ENCODE peak calls at places on chromosomes 5 and 9, in seven cellular contexts. J, N, P, Y, M, V and C are unnamed samples. For H3K36me3, the result is how much of the 10 kb centered on the place peaks cover.

GRCh38 chr5:137843676-137844284 is 23.9 kb upstream of the MYOT start:
- DNase-seq in Y (no peak), J (no peak), V (no peak), M (no peak), P (no peak), N (no peak), C (no peak)

GRCh38 chr5:39650234-39650816 is 225.5 kb upstream of the DAB2 start:
- DNase-seq in P (no peak), V (no peak), M (no peak), J (no peak), N (no peak), Y (no peak), C (no peak)

GRCh38 chr9:33797837-33798236 is 2.5 kb downstream of the PRSS3 start:
- DNase-seq in J (no peak), V (no peak), N (no peak), Y (no peak), M (no peak), P (no peak), C (no peak)

GRCh38 chr9:118721923-118722322 is 647.3 kb downstream of the BRINP1 start:
- DNase-seq in Y (no peak), J (no peak), N (no peak), P (no peak), V (no peak), M (no peak), C (no peak)

GRCh38 chr5:178288373-178289368 is 56.1 kb upstream of the PHYKPL start:
- DNase-seq in M (peak), P (peak), J (no peak), Y (no peak), V (no peak), N (no peak), C (no peak)

GRCh38 chr5:37090781-37091180 is 158.4 kb downstream of the CPLANE1 start:
- DNase-seq in P (no peak), M (peak), V (no peak), N (no peak), J (no peak), Y (no peak), C (no peak)

GRCh38 chr5:73346878-73347408 is 101.6 kb downstream of the FOXD1 start:
- DNase-seq in M (no peak), Y (no peak), N (no peak), P (no peak), V (no peak), J (no peak), C (no peak)

GRCh38 chr9:102069969-102070368 is 331.5 kb upstream of the GRIN3A start:
- DNase-seq in J (no peak), Y (no peak), N (no peak), M (no peak), V (no peak), P (no peak), C (no peak)

GRCh38 chr9:21831841-21832509 is 29.5 kb downstream of the MTAP start:
- DNase-seq in J (peak), V (no peak), N (no peak), P (no peak), Y (no peak), M (no peak), C (peak)

GRCh38 chr9:78865757-78866156 is 568.8 kb downstream of the PSAT1 start:
- DNase-seq in M (no peak), V (no peak), P (no peak), N (no peak), Y (no peak), J (no peak), C (no peak)

GRCh38 chr9:110116543-110116885 is 91.4 kb downstream of the C9orf152 start:
- DNase-seq in J (no peak), Y (no peak), M (peak), P (no peak), N (no peak), V (no peak), C (peak)

GRCh38 chr5:68838157-68838718 is 255.6 kb upstream of the SLC30A5 start:
- DNase-seq in J (no peak), V (no peak), P (no peak), N (no peak), Y (no peak), M (no peak), C (no peak)

GRCh38 chr5:11234501-11234911 is 473.5 kb upstream of the DAP start:
- DNase-seq in Y (peak), J (no peak), V (no peak), N (no peak), M (no peak), P (no peak), C (no peak)

GRCh38 chr9:130137870-130138653 is 34.1 kb upstream of the NCS1 start:
- DNase-seq in P (peak), J (peak), V (no peak), M (no peak), Y (peak), N (no peak), C (no peak)

GRCh38 chr5:110354341-110354740 is 372.1 kb downstream of the TMEM232 start:
- DNase-seq in V (no peak), P (no peak), N (no peak), M (no peak), J (no peak), Y (no peak), C (no peak)

GRCh38 chr9:133589454-133590227 is 19.5 kb downstream of the FAM163B start:
- DNase-seq in N (no peak), V (no peak), P (peak), Y (no peak), M (no peak), J (no peak), C (no peak)

GRCh38 chr9:112752334-112753110 is 2.0 kb downstream of the SNX30 start:
- DNase-seq in N (no peak), P (no peak), M (no peak), J (no peak), V (no peak), Y (no peak), C (no peak)

GRCh38 chr9:122158202-122158601 is 1.4 kb downstream of the NDUFA8 start:
- DNase-seq in N (peak), V (no peak), Y (peak), M (no peak), J (no peak), P (peak), C (peak)

GRCh38 chr5:86885011-86885410 is 267.3 kb downstream of the COX7C start:
- DNase-seq in J (no peak), Y (no peak), N (no peak), P (no peak), M (no peak), V (no peak), C (no peak)

GRCh38 chr5:5231576-5231975 is 91.4 kb downstream of the ADAMTS16 start:
- DNase-seq in Y (no peak), P (no peak), J (no peak), V (no peak), M (no peak), N (no peak), C (no peak)

GRCh38 chr5:155106221-155106620 is 92.7 kb downstream of the KIF4B start:
- DNase-seq in M (no peak), N (no peak), Y (no peak), V (no peak), J (no peak), P (no peak), C (no peak)

GRCh38 chr9:93810028-93810971 is 144.9 kb downstream of the BARX1 start:
- DNase-seq in N (no peak), J (no peak), M (no peak), V (no peak), P (peak), Y (no peak), C (no peak)

GRCh38 chr5:891117-891836 is 1.3 kb downstream of the BRD9 start:
- DNase-seq in P (peak), J (no peak), Y (no peak), V (no peak), M (no peak), N (peak), C (peak)

GRCh38 chr9:132154925-132155324 is 6.9 kb upstream of the NTNG2 start:
- DNase-seq in M (no peak), P (no peak), N (no peak), J (no peak), Y (no peak), V (no peak), C (no peak)

GRCh38 chr5:67077296-67077695 is 119.3 kb downstream of the CD180 start:
- DNase-seq in N (no peak), M (no peak), V (no peak), P (no peak), Y (no peak), J (no peak), C (no peak)
- H3K36me3 ChIP-seq in N (under half), M (under half), V (under half), P (under half), Y (under half), J (under half), C (under half)

GRCh38 chr5:104800440-104801048 is 1238.0 kb upstream of the NUDT12 start:
- DNase-seq in P (peak), M (no peak), Y (no peak), V (no peak), J (no peak), N (no peak), C (no peak)
- TF ChIP-seq CTCF in P (peak), M (peak), Y (no peak), V (no peak), J (no peak), N (no peak), C (no peak)

DNA sequence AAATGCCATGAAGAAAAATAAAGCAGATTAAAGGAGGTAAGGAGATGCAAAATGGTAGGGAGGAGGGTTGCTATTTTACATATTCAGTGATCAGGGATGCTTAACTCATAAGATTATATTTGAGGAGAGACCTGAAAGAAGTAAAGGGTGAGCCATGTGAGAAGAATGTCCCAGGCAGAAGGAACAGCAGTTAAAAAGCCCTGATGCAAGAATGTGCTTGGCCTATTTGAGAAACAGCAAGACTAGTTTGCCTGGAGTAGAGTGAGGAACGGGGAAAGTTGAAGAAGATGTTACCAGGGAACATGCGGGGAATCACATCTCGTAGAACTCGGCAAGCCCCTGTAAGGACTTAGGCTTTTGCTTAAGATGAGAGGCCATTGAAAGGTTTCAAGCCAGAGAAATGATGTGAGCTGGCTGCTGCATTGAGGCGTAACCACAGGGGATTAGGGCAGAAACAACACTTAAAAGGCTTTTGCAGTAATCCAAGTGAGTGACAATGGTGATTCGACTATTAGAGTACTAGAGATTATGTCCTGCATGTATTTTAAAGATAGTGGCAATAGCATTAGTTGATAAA is 198.7 kb downstream of the VPS13A start:
- DNase-seq in J (no peak), V (no peak), P (peak), Y (no peak), M (no peak), N (no peak), C (peak)
- H3K4me3 ChIP-seq in J (no peak), V (no peak), P (no peak), Y (no peak), M (no peak), N (no peak), C (no peak)

GRCh38 chr5:78633710-78634109 is 14.9 kb downstream of the LHFPL2 start:
- DNase-seq in M (peak), V (no peak), N (no peak), Y (no peak), J (no peak), P (no peak), C (no peak)

GRCh38 chr5:78632467-78632866 is 16.1 kb downstream of the LHFPL2 start:
- DNase-seq in N (no peak), P (no peak), V (no peak), J (no peak), Y (no peak), M (no peak), C (no peak)

GRCh38 chr5:78636682-78637081 is 11.9 kb downstream of the LHFPL2 start:
- DNase-seq in P (no peak), N (no peak), M (no peak), V (no peak), J (no peak), Y (no peak), C (no peak)

GRCh38 chr5:78631931-78632330 is 16.6 kb downstream of the LHFPL2 start:
- DNase-seq in M (peak), Y (no peak), P (no peak), J (no peak), V (no peak), N (no peak), C (no peak)

GRCh38 chr5:78634634-78635033 is 13.9 kb downstream of the LHFPL2 start:
- DNase-seq in N (no peak), J (no peak), M (no peak), P (no peak), Y (no peak), V (no peak), C (peak)
- H3K36me3 ChIP-seq in N (under half), J (under half), M (under half), P (under half), Y (under half), V (under half), C (under half)

GRCh38 chr9:77162366-77162765 is 15.0 kb upstream of the VPS13A start:
- DNase-seq in N (no peak), P (no peak), V (no peak), M (no peak), J (no peak), Y (no peak), C (no peak)

GRCh38 chr9:77158772-77159513 is 18.4 kb upstream of the VPS13A start:
- DNase-seq in V (no peak), M (no peak), J (no peak), P (no peak), N (no peak), Y (no peak), C (no peak)

GRCh38 chr9:77163889-77164288 is 13.4 kb upstream of the VPS13A start:
- DNase-seq in N (no peak), P (no peak), M (no peak), V (no peak), Y (no peak), J (no peak), C (peak)

GRCh38 chr9:77161191-77161590 is 16.1 kb upstream of the VPS13A start:
- DNase-seq in V (no peak), J (no peak), N (no peak), M (no peak), Y (no peak), P (no peak), C (no peak)

GRCh38 chr9:77161966-77162365 is 15.4 kb upstream of the VPS13A start:
- DNase-seq in N (no peak), M (no peak), V (no peak), P (no peak), Y (no peak), J (no peak), C (peak)
- TF ChIP-seq CTCF in N (no peak), M (no peak), V (no peak), P (no peak), Y (no peak), J (no peak), C (no peak)

GRCh38 chr5:132011561-132012384 is at the start of gene ACSL6:
- DNase-seq in P (peak), J (no peak), Y (no peak), V (peak), M (no peak), N (peak), C (no peak)
- H3K4me3 ChIP-seq in P (peak), J (peak), Y (peak), V (peak), M (peak), N (peak), C (peak)

GRCh38 chr5:157808043-157808442 is 50.9 kb downstream of the CLINT1 start:
- DNase-seq in V (no peak), N (no peak), J (no peak), Y (no peak), M (no peak), P (no peak), C (no peak)
- H3K36me3 ChIP-seq in V (half or more), N (half or more), J (under half), Y (under half), M (half or more), P (under half), C (under half)

GRCh38 chr9:135221951-135222631 is 134.6 kb downstream of the OLFM1 start:
- DNase-seq in Y (no peak), N (peak), V (no peak), J (peak), P (peak), M (no peak), C (no peak)
- TF ChIP-seq CTCF in Y (no peak), N (peak), V (no peak), J (no peak), P (peak), M (no peak), C (peak)

GRCh38 chr9:3398232-3398648 is 127.6 kb downstream of the RFX3 start:
- DNase-seq in P (no peak), N (no peak), J (no peak), M (no peak), V (no peak), Y (no peak), C (peak)

GRCh38 chr9:3401556-3401955 is 124.2 kb downstream of the RFX3 start:
- DNase-seq in P (peak), Y (no peak), V (no peak), M (no peak), J (no peak), N (no peak), C (peak)

GRCh38 chr9:3403315-3403714 is 122.5 kb downstream of the RFX3 start:
- DNase-seq in Y (no peak), M (no peak), P (no peak), N (no peak), V (no peak), J (no peak), C (no peak)

DNA sequence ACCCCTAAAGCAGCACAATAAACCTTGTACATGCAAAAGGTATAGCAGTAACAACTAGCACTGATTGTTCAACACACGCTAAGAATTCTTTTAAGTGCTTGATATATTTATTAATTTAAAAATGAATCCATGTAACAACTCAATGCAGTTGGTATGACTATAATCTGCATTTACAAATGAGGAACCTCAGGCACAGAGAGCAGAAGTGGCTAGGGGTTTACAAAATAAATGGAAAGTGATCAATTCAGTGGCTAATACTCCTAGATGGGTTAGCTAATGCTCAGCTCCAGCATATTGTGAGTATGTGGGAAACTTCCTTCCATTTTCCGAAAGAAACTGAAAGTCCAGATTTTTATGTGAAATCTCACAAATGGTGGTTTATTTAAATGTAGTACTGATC is 128.1 kb downstream of the RFX3 start:
- DNase-seq in P (no peak), Y (no peak), M (no peak), V (no peak), N (no peak), J (no peak), C (no peak)
- H3K4me3 ChIP-seq in P (no peak), Y (no peak), M (no peak), V (no peak), N (no peak), J (no peak), C (no peak)

GRCh38 chr5:139284295-139284694 is 9.2 kb upstream of the MATR3 start:
- DNase-seq in Y (no peak), M (no peak), V (no peak), N (no peak), P (no peak), J (no peak), C (no peak)

GRCh38 chr5:139285651-139286392 is 7.7 kb upstream of the MATR3 start:
- DNase-seq in V (no peak), P (no peak), N (no peak), J (no peak), Y (no peak), M (no peak), C (no peak)

GRCh38 chr5:139283252-139284166 is 10.0 kb upstream of the MATR3 start:
- DNase-seq in N (no peak), P (no peak), M (no peak), Y (no peak), J (no peak), V (no peak), C (no peak)

GRCh38 chr5:139278540-139279274 is 14.8 kb upstream of the MATR3 start:
- DNase-seq in P (no peak), Y (no peak), J (no peak), V (no peak), M (no peak), N (no peak), C (no peak)

GRCh38 chr5:139282195-139282557 is 11.4 kb upstream of the MATR3 start:
- DNase-seq in V (no peak), P (no peak), M (peak), J (no peak), N (no peak), Y (no peak), C (no peak)
- H3K36me3 ChIP-seq in V (half or more), P (under half), M (half or more), J (under half), N (half or more), Y (under half), C (half or more)